ENCODE peak calls at places on chromosomes 6 and 20, in five cellular contexts. One of them, this sample, is unnamed.

GRCh38 chr6:161434921-161435411 is 161.1 kb upstream of the AGPAT4 start:
- DNase-seq in psoas muscle: no peak
- DNase-seq in HCT116: no peak
- DNase-seq in PC-3: peak; percentile 90
- DNase-seq in right lobe of liver: no peak
- DNase-seq in this sample: no peak

GRCh38 chr6:11770546-11771466 is 7.8 kb downstream of the ADTRP start:
- DNase-seq in right lobe of liver: peak; percentile 73
- DNase-seq in PC-3: peak; percentile 98
- DNase-seq in HCT116: peak; percentile 89
- DNase-seq in psoas muscle: peak; percentile 93
- DNase-seq in this sample: no peak

GRCh38 chr6:50602191-50602810 is 111.0 kb upstream of the TFAP2D start:
- DNase-seq in right lobe of liver: no peak
- DNase-seq in psoas muscle: no peak
- DNase-seq in PC-3: peak; percentile 76
- DNase-seq in HCT116: peak; percentile 2
- DNase-seq in this sample: no peak

GRCh38 chr6:56954389-56955170 is at the start of gene BEND6:
- DNase-seq in right lobe of liver: no peak
- DNase-seq in HCT116: no peak
- DNase-seq in PC-3: peak; percentile 79
- DNase-seq in psoas muscle: peak; percentile 62
- DNase-seq in this sample: peak; percentile 66

GRCh38 chr6:128919831-128920230 is 36.9 kb downstream of the LAMA2 start:
- DNase-seq in right lobe of liver: no peak
- DNase-seq in psoas muscle: no peak
- DNase-seq in PC-3: no peak
- DNase-seq in HCT116: no peak
- DNase-seq in this sample: no peak

GRCh38 chr6:3159805-3160781 is 2.7 kb upstream of the TUBB2A start:
- DNase-seq in PC-3: peak; percentile 49
- DNase-seq in psoas muscle: peak; percentile 36
- DNase-seq in right lobe of liver: no peak
- DNase-seq in HCT116: peak; percentile 33
- DNase-seq in this sample: no peak

GRCh38 chr6:12196326-12196936 is 93.7 kb upstream of the EDN1 start:
- DNase-seq in HCT116: no peak
- DNase-seq in right lobe of liver: no peak
- DNase-seq in psoas muscle: no peak
- DNase-seq in PC-3: peak; percentile 57
- DNase-seq in this sample: no peak

GRCh38 chr6:104682722-104683643 is 176.7 kb downstream of the HACE1 start:
- DNase-seq in psoas muscle: peak; percentile 36
- DNase-seq in right lobe of liver: peak; percentile 61
- DNase-seq in HCT116: peak; percentile 53
- DNase-seq in PC-3: peak; percentile 72
- DNase-seq in this sample: no peak

GRCh38 chr6:16320533-16321340 is 82.3 kb downstream of the GMPR start:
- DNase-seq in PC-3: no peak
- DNase-seq in HCT116: no peak
- DNase-seq in right lobe of liver: no peak
- DNase-seq in psoas muscle: no peak
- DNase-seq in this sample: no peak

GRCh38 chr6:44730771-44731391 is 343.4 kb downstream of the CDC5L start:
- DNase-seq in right lobe of liver: no peak
- DNase-seq in psoas muscle: no peak
- DNase-seq in PC-3: peak; percentile 87
- DNase-seq in HCT116: no peak
- DNase-seq in this sample: no peak

GRCh38 chr6:169247991-169248390 is 5.7 kb downstream of the THBS2 start:
- DNase-seq in PC-3: no peak
- DNase-seq in right lobe of liver: no peak
- DNase-seq in HCT116: no peak
- DNase-seq in psoas muscle: no peak
- DNase-seq in this sample: no peak

GRCh38 chr20:25139061-25139705 is 56.3 kb upstream of the ENTPD6 start:
- DNase-seq in PC-3: peak; percentile 73
- DNase-seq in right lobe of liver: no peak
- DNase-seq in psoas muscle: no peak
- DNase-seq in HCT116: peak; percentile 32
- DNase-seq in this sample: no peak

GRCh38 chr20:24805456-24806233 is 143.4 kb upstream of the CST7 start:
- DNase-seq in HCT116: no peak
- DNase-seq in psoas muscle: no peak
- DNase-seq in right lobe of liver: no peak
- DNase-seq in PC-3: no peak
- DNase-seq in this sample: no peak

GRCh38 chr6:12359051-12359450 is 68.9 kb downstream of the EDN1 start:
- DNase-seq in HCT116: no peak
- DNase-seq in PC-3: no peak
- DNase-seq in right lobe of liver: no peak
- DNase-seq in psoas muscle: no peak
- DNase-seq in this sample: no peak

GRCh38 chr6:73460044-73460443 is 1.5 kb upstream of the MTO1 start:
- DNase-seq in right lobe of liver: no peak
- DNase-seq in HCT116: no peak
- DNase-seq in PC-3: no peak
- DNase-seq in psoas muscle: no peak
- DNase-seq in this sample: no peak

GRCh38 chr6:44053760-44054556 is 73.3 kb downstream of the MRPL14 start:
- DNase-seq in PC-3: peak; percentile 86
- DNase-seq in HCT116: no peak
- DNase-seq in right lobe of liver: peak; percentile 25
- DNase-seq in psoas muscle: no peak
- DNase-seq in this sample: no peak

GRCh38 chr20:50193851-50194830 is 3.5 kb downstream of the CEBPB start:
- DNase-seq in right lobe of liver: peak; percentile 88
- DNase-seq in PC-3: no peak
- DNase-seq in psoas muscle: peak; percentile 48
- DNase-seq in HCT116: no peak
- DNase-seq in this sample: no peak

GRCh38 chr6:119052292-119052889 is 26.1 kb downstream of the FAM184A start:
- DNase-seq in HCT116: no peak
- DNase-seq in psoas muscle: no peak
- DNase-seq in right lobe of liver: no peak
- DNase-seq in PC-3: no peak
- DNase-seq in this sample: no peak

GRCh38 chr20:57611605-57612311 is 8.5 kb downstream of the ZBP1 start:
- DNase-seq in psoas muscle: no peak
- DNase-seq in HCT116: no peak
- DNase-seq in PC-3: no peak
- DNase-seq in right lobe of liver: no peak
- DNase-seq in this sample: no peak

GRCh38 chr6:136563386-136564152 is 13.3 kb upstream of the MAP7 start:
- DNase-seq in PC-3: no peak
- DNase-seq in right lobe of liver: no peak
- DNase-seq in psoas muscle: no peak
- DNase-seq in HCT116: no peak
- DNase-seq in this sample: no peak

GRCh38 chr6:148223424-148223842 is 119.2 kb upstream of the SASH1 start:
- DNase-seq in right lobe of liver: no peak
- DNase-seq in PC-3: peak; percentile 14
- DNase-seq in HCT116: no peak
- DNase-seq in psoas muscle: no peak
- DNase-seq in this sample: no peak

DNA sequence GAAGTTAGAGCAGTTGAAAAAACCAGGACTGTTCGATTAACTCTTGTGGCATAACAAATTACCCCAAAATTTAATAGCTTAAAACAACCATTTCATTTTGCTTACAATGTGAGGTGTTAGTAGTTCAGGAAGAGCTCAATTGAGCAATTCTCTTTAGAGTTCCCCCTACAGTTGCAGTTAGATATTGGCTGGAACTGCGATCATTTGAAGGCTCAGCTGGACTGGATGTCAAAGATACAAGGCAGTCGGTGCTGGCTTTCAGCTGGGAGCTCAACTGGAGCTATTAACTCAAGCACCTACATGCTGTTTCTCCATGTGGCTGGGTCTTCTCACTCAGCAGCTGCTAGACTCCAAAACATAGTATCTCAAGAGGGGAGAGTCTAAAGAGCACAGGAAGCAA is 96.0 kb upstream of the LOC128125822 start:
- DNase-seq in right lobe of liver: no peak
- DNase-seq in HCT116: no peak
- DNase-seq in psoas muscle: no peak
- DNase-seq in PC-3: no peak
- DNase-seq in this sample: no peak
- TF ChIP-seq CTCF in right lobe of liver: no peak
- TF ChIP-seq CTCF in HCT116: no peak
- TF ChIP-seq CTCF in psoas muscle: peak; percentile 22
- TF ChIP-seq CTCF in PC-3: no peak
- TF ChIP-seq CTCF in this sample: no peak

DNA sequence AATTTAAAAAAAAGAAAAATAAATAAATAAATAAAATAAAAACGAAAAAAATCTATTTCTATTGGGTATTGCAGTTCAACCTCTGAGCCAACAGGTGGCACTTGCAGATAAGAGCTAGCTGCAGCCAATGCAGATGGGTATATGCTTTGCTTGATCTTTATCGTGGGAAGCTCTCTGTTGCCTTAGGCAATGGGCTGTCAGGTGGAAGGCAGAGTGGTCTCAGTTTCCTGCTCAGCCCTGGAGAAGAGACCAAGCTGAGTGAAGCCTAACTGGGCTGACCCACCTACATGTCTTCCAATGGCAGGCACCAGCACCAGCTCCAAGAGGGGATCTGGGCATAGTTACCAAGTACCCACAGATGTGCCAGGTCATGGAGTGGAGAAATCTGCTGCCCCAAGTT is 95.0 kb downstream of the AK9 start:
- DNase-seq in PC-3: peak; percentile 52
- DNase-seq in HCT116: peak; percentile 18
- DNase-seq in right lobe of liver: no peak
- DNase-seq in psoas muscle: no peak
- DNase-seq in this sample: no peak
- TF ChIP-seq CTCF in PC-3: peak; percentile 48
- TF ChIP-seq CTCF in HCT116: peak; percentile 37
- TF ChIP-seq CTCF in right lobe of liver: peak; percentile 25
- TF ChIP-seq CTCF in psoas muscle: no peak
- TF ChIP-seq CTCF in this sample: peak; percentile 66

GRCh38 chr6:24933868-24934401 is 1.8 kb downstream of the RIPOR2 start:
- DNase-seq in right lobe of liver: no peak
- DNase-seq in HCT116: peak; percentile 57
- DNase-seq in psoas muscle: no peak
- DNase-seq in PC-3: peak; percentile 53
- DNase-seq in this sample: no peak
- TF ChIP-seq CTCF in right lobe of liver: peak; percentile 48
- TF ChIP-seq CTCF in HCT116: peak; percentile 89
- TF ChIP-seq CTCF in psoas muscle: peak; percentile 25
- TF ChIP-seq CTCF in PC-3: peak; percentile 80
- TF ChIP-seq CTCF in this sample: peak; percentile 69

DNA sequence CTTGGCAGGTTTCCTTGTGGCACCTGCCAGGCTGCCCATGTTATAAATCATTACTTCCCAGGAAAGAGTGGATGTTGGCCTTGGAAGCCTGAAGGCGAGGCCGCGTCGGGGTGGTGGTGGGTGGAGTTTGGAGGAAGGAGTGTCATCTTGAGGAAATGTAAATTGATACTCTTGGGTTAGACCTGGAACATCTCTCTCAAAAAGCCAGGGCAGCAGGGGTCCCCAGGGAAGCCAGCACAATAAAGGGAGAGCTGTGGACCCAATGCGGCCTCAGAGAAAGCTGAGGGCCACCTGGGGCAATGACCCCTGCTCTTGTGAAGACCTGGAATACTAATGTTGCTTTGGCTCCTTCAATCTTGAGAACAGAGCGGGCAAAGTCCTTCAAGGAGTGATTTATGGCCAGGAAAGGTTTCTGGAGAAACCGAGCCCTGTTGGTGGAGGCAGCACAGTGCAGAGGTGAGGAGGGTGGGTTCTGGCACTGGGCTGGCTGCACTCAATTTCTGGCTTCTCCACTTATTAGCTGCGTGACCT is 26.3 kb upstream of the TRAF3IP2 start:
- DNase-seq in PC-3: peak; percentile 45
- DNase-seq in HCT116: no peak
- DNase-seq in right lobe of liver: no peak
- DNase-seq in psoas muscle: no peak
- DNase-seq in this sample: no peak
- TF ChIP-seq CTCF in PC-3: no peak
- TF ChIP-seq CTCF in HCT116: no peak
- TF ChIP-seq CTCF in right lobe of liver: no peak
- TF ChIP-seq CTCF in psoas muscle: no peak
- TF ChIP-seq CTCF in this sample: no peak

GRCh38 chr20:43191946-43192847 is 2.5 kb upstream of the PTPRT start:
- DNase-seq in PC-3: peak; percentile 42
- DNase-seq in HCT116: no peak
- DNase-seq in psoas muscle: no peak
- DNase-seq in right lobe of liver: peak; percentile 59
- DNase-seq in this sample: no peak
- TF ChIP-seq CTCF in PC-3: peak; percentile 67
- TF ChIP-seq CTCF in HCT116: peak; percentile 64
- TF ChIP-seq CTCF in psoas muscle: no peak
- TF ChIP-seq CTCF in right lobe of liver: peak; percentile 54
- TF ChIP-seq CTCF in this sample: peak; percentile 50

GRCh38 chr20:36385503-36385902 is 79.4 kb downstream of the DLGAP4 start:
- DNase-seq in right lobe of liver: no peak
- DNase-seq in HCT116: no peak
- DNase-seq in PC-3: no peak
- DNase-seq in psoas muscle: no peak
- DNase-seq in this sample: no peak

GRCh38 chr20:36378686-36379085 is 72.5 kb downstream of the DLGAP4 start:
- DNase-seq in psoas muscle: no peak
- DNase-seq in right lobe of liver: no peak
- DNase-seq in HCT116: no peak
- DNase-seq in PC-3: no peak
- DNase-seq in this sample: no peak

GRCh38 chr20:36386236-36386635 is 80.1 kb downstream of the DLGAP4 start:
- DNase-seq in right lobe of liver: no peak
- DNase-seq in PC-3: no peak
- DNase-seq in psoas muscle: no peak
- DNase-seq in HCT116: no peak
- DNase-seq in this sample: no peak

GRCh38 chr20:36384022-36384619 is 78.0 kb downstream of the DLGAP4 start:
- DNase-seq in right lobe of liver: no peak
- DNase-seq in psoas muscle: no peak
- DNase-seq in HCT116: peak; percentile 31
- DNase-seq in PC-3: peak; percentile 55
- DNase-seq in this sample: no peak
- TF ChIP-seq CTCF in right lobe of liver: no peak
- TF ChIP-seq CTCF in psoas muscle: no peak
- TF ChIP-seq CTCF in HCT116: peak; percentile 50
- TF ChIP-seq CTCF in PC-3: peak; percentile 42
- TF ChIP-seq CTCF in this sample: peak; percentile 49

DNA sequence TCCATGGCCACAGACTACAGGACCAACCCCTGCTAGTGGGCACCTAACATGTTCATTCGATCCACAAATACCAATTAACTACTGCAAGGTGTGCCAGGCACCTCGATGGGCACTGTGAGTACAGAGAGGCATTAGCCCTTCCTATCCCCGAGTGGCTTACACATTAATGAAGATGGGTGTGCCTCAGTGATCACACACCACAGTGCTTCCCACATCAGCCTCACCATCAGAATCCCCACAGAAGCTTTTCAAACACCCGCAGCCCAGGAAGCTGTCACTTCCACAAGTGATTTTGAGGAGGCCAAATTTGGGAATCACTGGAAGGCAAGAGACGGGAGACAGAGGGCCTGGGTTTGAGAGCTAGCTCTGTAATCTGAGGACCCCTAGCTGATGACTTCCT is 23.7 kb downstream of the EZR start:
- DNase-seq in PC-3: no peak
- DNase-seq in HCT116: no peak
- DNase-seq in right lobe of liver: no peak
- DNase-seq in psoas muscle: no peak
- DNase-seq in this sample: no peak
- TF ChIP-seq CTCF in PC-3: no peak
- TF ChIP-seq CTCF in HCT116: no peak
- TF ChIP-seq CTCF in right lobe of liver: no peak
- TF ChIP-seq CTCF in psoas muscle: no peak
- TF ChIP-seq CTCF in this sample: no peak

GRCh38 chr6:75145976-75146375 is 59.9 kb downstream of the COL12A1 start:
- DNase-seq in right lobe of liver: no peak
- DNase-seq in PC-3: no peak
- DNase-seq in HCT116: no peak
- DNase-seq in psoas muscle: no peak
- DNase-seq in this sample: no peak
- TF ChIP-seq CTCF in right lobe of liver: no peak
- TF ChIP-seq CTCF in PC-3: no peak
- TF ChIP-seq CTCF in HCT116: no peak
- TF ChIP-seq CTCF in psoas muscle: no peak
- TF ChIP-seq CTCF in this sample: peak; percentile 21